ENCODE peak calls at places on chromosomes 3 and 15, in six cellular contexts. One of them, this sample, is unnamed.

GRCh38 chr3:155075200-155075599 is 4.9 kb upstream of the MME start:
- DNase-seq in sigmoid colon: no peak
- DNase-seq in heart left ventricle: no peak
- DNase-seq in GM23338: no peak
- DNase-seq in body of pancreas: no peak
- DNase-seq in mammary epithelial cell: no peak
- DNase-seq in this sample: no peak

GRCh38 chr3:106824856-106825255 is 552.4 kb upstream of the CCDC54 start:
- DNase-seq in sigmoid colon: no peak
- DNase-seq in heart left ventricle: no peak
- DNase-seq in GM23338: peak; percentile 61
- DNase-seq in body of pancreas: no peak
- DNase-seq in mammary epithelial cell: peak; percentile 49
- DNase-seq in this sample: no peak

GRCh38 chr15:59388670-59389069 is 16.0 kb upstream of the MYO1E start:
- DNase-seq in sigmoid colon: no peak
- DNase-seq in heart left ventricle: no peak
- DNase-seq in GM23338: no peak
- DNase-seq in body of pancreas: no peak
- DNase-seq in mammary epithelial cell: no peak
- DNase-seq in this sample: peak; percentile 37

GRCh38 chr3:123948449-123948848 is 12.6 kb downstream of the CCDC14 start:
- DNase-seq in sigmoid colon: no peak
- DNase-seq in heart left ventricle: no peak
- DNase-seq in GM23338: no peak
- DNase-seq in body of pancreas: no peak
- DNase-seq in mammary epithelial cell: no peak
- DNase-seq in this sample: no peak

GRCh38 chr3:69179740-69180372 is 57.5 kb upstream of the LMOD3 start:
- DNase-seq in sigmoid colon: no peak
- DNase-seq in heart left ventricle: no peak
- DNase-seq in GM23338: no peak
- DNase-seq in body of pancreas: no peak
- DNase-seq in mammary epithelial cell: no peak
- DNase-seq in this sample: no peak

GRCh38 chr3:139934557-139935070 is 371 bp upstream of the CLSTN2 start:
- DNase-seq in sigmoid colon: peak; percentile 73
- DNase-seq in heart left ventricle: peak; percentile 83
- DNase-seq in GM23338: peak; percentile 92
- DNase-seq in body of pancreas: peak; percentile 64
- DNase-seq in mammary epithelial cell: peak; percentile 14
- DNase-seq in this sample: peak; percentile 52

GRCh38 chr15:57306305-57306943 is 69.9 kb upstream of the CGNL1 start:
- DNase-seq in sigmoid colon: peak; percentile 89
- DNase-seq in heart left ventricle: peak; percentile 94
- DNase-seq in GM23338: peak; percentile 96
- DNase-seq in body of pancreas: peak; percentile 84
- DNase-seq in mammary epithelial cell: peak; percentile 42
- DNase-seq in this sample: peak; percentile 83

GRCh38 chr3:158539414-158540014 is 31.5 kb upstream of the MLF1 start:
- DNase-seq in sigmoid colon: no peak
- DNase-seq in heart left ventricle: no peak
- DNase-seq in GM23338: peak; percentile 82
- DNase-seq in body of pancreas: peak; percentile 36
- DNase-seq in mammary epithelial cell: peak; percentile 12
- DNase-seq in this sample: no peak

GRCh38 chr15:101807345-101807945 is 4.1 kb downstream of the OR4F6 start:
- DNase-seq in sigmoid colon: no peak
- DNase-seq in heart left ventricle: no peak
- DNase-seq in GM23338: no peak
- DNase-seq in body of pancreas: no peak
- DNase-seq in mammary epithelial cell: peak; percentile 84
- DNase-seq in this sample: no peak

GRCh38 chr15:71093089-71094024 is 21.9 kb upstream of the THSD4 start:
- DNase-seq in sigmoid colon: no peak
- DNase-seq in heart left ventricle: no peak
- DNase-seq in GM23338: no peak
- DNase-seq in body of pancreas: peak; percentile 55
- DNase-seq in mammary epithelial cell: peak; percentile 93
- DNase-seq in this sample: no peak

GRCh38 chr3:189158034-189158433 is 13.7 kb upstream of the TPRG1 start:
- DNase-seq in sigmoid colon: no peak
- DNase-seq in heart left ventricle: no peak
- DNase-seq in GM23338: no peak
- DNase-seq in body of pancreas: no peak
- DNase-seq in mammary epithelial cell: no peak
- DNase-seq in this sample: no peak

GRCh38 chr15:29631076-29632070 is 190.9 kb downstream of the TJP1 start:
- DNase-seq in sigmoid colon: no peak
- DNase-seq in heart left ventricle: no peak
- DNase-seq in GM23338: peak; percentile 8
- DNase-seq in body of pancreas: peak; percentile 92
- DNase-seq in mammary epithelial cell: no peak
- DNase-seq in this sample: no peak

GRCh38 chr3:46283851-46284450 is 41.7 kb downstream of the CCR3 start:
- DNase-seq in sigmoid colon: no peak
- DNase-seq in heart left ventricle: no peak
- DNase-seq in GM23338: no peak
- DNase-seq in body of pancreas: no peak
- DNase-seq in mammary epithelial cell: no peak
- DNase-seq in this sample: no peak

GRCh38 chr3:43998841-43999805 is 242.6 kb upstream of the TOPAZ1 start:
- DNase-seq in sigmoid colon: no peak
- DNase-seq in heart left ventricle: no peak
- DNase-seq in GM23338: peak; percentile 89
- DNase-seq in body of pancreas: no peak
- DNase-seq in mammary epithelial cell: peak; percentile 51
- DNase-seq in this sample: no peak

GRCh38 chr15:101684384-101684783 is 32.2 kb upstream of the TM2D3 start:
- DNase-seq in sigmoid colon: no peak
- DNase-seq in heart left ventricle: no peak
- DNase-seq in GM23338: no peak
- DNase-seq in body of pancreas: no peak
- DNase-seq in mammary epithelial cell: peak; percentile 94
- DNase-seq in this sample: no peak

GRCh38 chr3:159751754-159752153 is 236.9 kb upstream of the IL12A start:
- DNase-seq in sigmoid colon: no peak
- DNase-seq in heart left ventricle: no peak
- DNase-seq in GM23338: no peak
- DNase-seq in body of pancreas: no peak
- DNase-seq in mammary epithelial cell: peak; percentile 22
- DNase-seq in this sample: no peak

GRCh38 chr3:14391033-14391432 is 11.4 kb upstream of the SLC6A6 start:
- DNase-seq in sigmoid colon: peak; percentile 80
- DNase-seq in heart left ventricle: no peak
- DNase-seq in GM23338: no peak
- DNase-seq in body of pancreas: peak; percentile 68
- DNase-seq in mammary epithelial cell: peak; percentile 46
- DNase-seq in this sample: peak; percentile 55

GRCh38 chr3:50230833-50231125 is 5.2 kb upstream of the GNAI2 start:
- DNase-seq in sigmoid colon: no peak
- DNase-seq in heart left ventricle: no peak
- DNase-seq in GM23338: no peak
- DNase-seq in body of pancreas: no peak
- DNase-seq in mammary epithelial cell: no peak
- DNase-seq in this sample: no peak

GRCh38 chr3:108076564-108076963 is 14.3 kb downstream of the CD47 start:
- DNase-seq in sigmoid colon: no peak
- DNase-seq in heart left ventricle: no peak
- DNase-seq in GM23338: no peak
- DNase-seq in body of pancreas: no peak
- DNase-seq in mammary epithelial cell: no peak
- DNase-seq in this sample: no peak

GRCh38 chr3:182959474-182960350 is 20.6 kb downstream of the DCUN1D1 start:
- DNase-seq in sigmoid colon: no peak
- DNase-seq in heart left ventricle: no peak
- DNase-seq in GM23338: no peak
- DNase-seq in body of pancreas: no peak
- DNase-seq in mammary epithelial cell: no peak
- DNase-seq in this sample: no peak

GRCh38 chr3:150680562-150680961 is 23.2 kb downstream of the ERICH6 start:
- DNase-seq in sigmoid colon: no peak
- DNase-seq in heart left ventricle: no peak
- DNase-seq in GM23338: no peak
- DNase-seq in body of pancreas: no peak
- DNase-seq in mammary epithelial cell: no peak
- DNase-seq in this sample: no peak

GRCh38 chr15:65373163-65373651 is 4.6 kb downstream of the IGDCC3 start:
- DNase-seq in sigmoid colon: no peak
- DNase-seq in heart left ventricle: no peak
- DNase-seq in GM23338: no peak
- DNase-seq in body of pancreas: no peak
- DNase-seq in mammary epithelial cell: no peak
- DNase-seq in this sample: no peak

GRCh38 chr15:88791637-88792036 is 11.6 kb upstream of the ACAN start:
- DNase-seq in sigmoid colon: no peak
- DNase-seq in heart left ventricle: no peak
- DNase-seq in GM23338: no peak
- DNase-seq in body of pancreas: no peak
- DNase-seq in mammary epithelial cell: peak; percentile 93
- DNase-seq in this sample: no peak

GRCh38 chr3:58532794-58533220 is 4.2 kb downstream of the ACOX2 start:
- DNase-seq in sigmoid colon: peak; percentile 75
- DNase-seq in heart left ventricle: peak; percentile 87
- DNase-seq in GM23338: peak; percentile 81
- DNase-seq in body of pancreas: peak; percentile 74
- DNase-seq in mammary epithelial cell: peak; percentile 56
- DNase-seq in this sample: peak; percentile 51

GRCh38 chr15:62280625-62281024 is 115.5 kb upstream of the C2CD4B start:
- DNase-seq in sigmoid colon: no peak
- DNase-seq in heart left ventricle: no peak
- DNase-seq in GM23338: no peak
- DNase-seq in body of pancreas: peak; percentile 40
- DNase-seq in mammary epithelial cell: no peak
- DNase-seq in this sample: no peak

GRCh38 chr15:36409819-36410218 is 169.6 kb upstream of the CDIN1 start:
- DNase-seq in sigmoid colon: no peak
- DNase-seq in heart left ventricle: no peak
- DNase-seq in GM23338: no peak
- DNase-seq in body of pancreas: no peak
- DNase-seq in mammary epithelial cell: no peak
- DNase-seq in this sample: no peak

GRCh38 chr3:175479175-175479574 is 620.0 kb downstream of the NAALADL2 start:
- DNase-seq in sigmoid colon: no peak
- DNase-seq in heart left ventricle: no peak
- DNase-seq in GM23338: no peak
- DNase-seq in body of pancreas: no peak
- DNase-seq in mammary epithelial cell: no peak
- DNase-seq in this sample: no peak

GRCh38 chr15:73787621-73788020 is 34.5 kb upstream of the INSYN1 start:
- DNase-seq in sigmoid colon: no peak
- DNase-seq in heart left ventricle: no peak
- DNase-seq in GM23338: no peak
- DNase-seq in body of pancreas: no peak
- DNase-seq in mammary epithelial cell: no peak
- DNase-seq in this sample: no peak

GRCh38 chr15:51374131-51374530 is 32.7 kb downstream of the GLDN start:
- DNase-seq in sigmoid colon: no peak
- DNase-seq in heart left ventricle: no peak
- DNase-seq in GM23338: no peak
- DNase-seq in body of pancreas: no peak
- DNase-seq in mammary epithelial cell: no peak
- DNase-seq in this sample: no peak

GRCh38 chr15:82544431-82544830 is 4.2 kb upstream of the RPS17 start:
- DNase-seq in sigmoid colon: no peak
- DNase-seq in heart left ventricle: no peak
- DNase-seq in GM23338: no peak
- DNase-seq in body of pancreas: no peak
- DNase-seq in mammary epithelial cell: no peak
- DNase-seq in this sample: no peak
- H3K36me3 ChIP-seq in sigmoid colon: peaks cover 1% of the 10 kb centered on the region
- H3K36me3 ChIP-seq in heart left ventricle: no peaks in the 10 kb centered on the region
- H3K36me3 ChIP-seq in GM23338: peaks cover under 1% of the 10 kb centered on the region
- H3K36me3 ChIP-seq in body of pancreas: no peaks in the 10 kb centered on the region
- H3K36me3 ChIP-seq in mammary epithelial cell: no peaks in the 10 kb centered on the region
- H3K36me3 ChIP-seq in this sample: no peaks in the 10 kb centered on the region

DNA sequence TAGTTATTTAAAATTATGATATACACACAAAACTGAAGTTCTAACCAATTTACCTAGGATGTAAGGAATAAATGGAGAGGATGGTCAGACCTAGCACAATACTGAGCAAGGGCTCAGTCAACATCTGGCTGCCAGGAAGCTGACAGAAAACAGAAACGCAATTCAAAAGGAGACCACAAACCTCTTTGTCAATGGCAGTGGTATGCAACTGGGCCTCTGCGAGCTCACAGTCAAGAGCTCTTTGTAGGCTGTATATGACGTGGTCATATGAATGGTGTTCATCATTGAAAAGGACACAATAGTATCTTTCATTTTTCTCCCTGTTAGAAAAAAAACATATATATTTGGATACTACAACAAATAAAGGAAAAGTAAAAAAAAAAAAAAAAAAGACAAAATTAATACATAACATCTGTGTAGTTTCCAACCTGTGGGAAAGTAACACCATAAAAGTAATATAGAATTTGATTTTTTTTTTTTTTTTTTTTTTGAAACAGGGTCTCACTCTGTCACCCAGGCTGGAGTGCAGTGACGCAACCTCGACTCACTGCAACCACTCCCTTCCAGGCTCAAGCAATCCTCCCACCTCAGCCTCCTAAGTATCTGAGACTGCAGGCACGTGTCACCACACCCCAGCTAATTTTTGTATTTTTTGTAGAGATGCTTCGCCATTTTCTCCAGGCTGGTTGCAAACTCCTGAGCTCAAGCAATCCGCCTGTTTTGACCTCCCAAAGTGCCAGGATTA is 37.9 kb downstream of the UBR1 start:
- DNase-seq in sigmoid colon: no peak
- DNase-seq in heart left ventricle: no peak
- DNase-seq in GM23338: peak; percentile 32
- DNase-seq in body of pancreas: no peak
- DNase-seq in mammary epithelial cell: peak; percentile 90
- DNase-seq in this sample: no peak
- H3K36me3 ChIP-seq in sigmoid colon: no peaks in the 10 kb centered on the region
- H3K36me3 ChIP-seq in heart left ventricle: peaks cover 94% of the 10 kb centered on the region
- H3K36me3 ChIP-seq in GM23338: peaks cover 15% of the 10 kb centered on the region
- H3K36me3 ChIP-seq in body of pancreas: no peaks in the 10 kb centered on the region
- H3K36me3 ChIP-seq in mammary epithelial cell: peaks cover 29% of the 10 kb centered on the region
- H3K36me3 ChIP-seq in this sample: no peaks in the 10 kb centered on the region

GRCh38 chr15:90879730-90880366 is 4.5 kb upstream of the FES start:
- DNase-seq in sigmoid colon: no peak
- DNase-seq in heart left ventricle: peak; percentile 49
- DNase-seq in GM23338: no peak
- DNase-seq in body of pancreas: no peak
- DNase-seq in mammary epithelial cell: no peak
- DNase-seq in this sample: no peak
- H3K36me3 ChIP-seq in sigmoid colon: peaks cover 59% of the 10 kb centered on the region
- H3K36me3 ChIP-seq in heart left ventricle: peaks cover 72% of the 10 kb centered on the region
- H3K36me3 ChIP-seq in GM23338: no peaks in the 10 kb centered on the region
- H3K36me3 ChIP-seq in body of pancreas: peaks cover 14% of the 10 kb centered on the region
- H3K36me3 ChIP-seq in mammary epithelial cell: peaks cover 11% of the 10 kb centered on the region
- H3K36me3 ChIP-seq in this sample: no peaks in the 10 kb centered on the region

DNA sequence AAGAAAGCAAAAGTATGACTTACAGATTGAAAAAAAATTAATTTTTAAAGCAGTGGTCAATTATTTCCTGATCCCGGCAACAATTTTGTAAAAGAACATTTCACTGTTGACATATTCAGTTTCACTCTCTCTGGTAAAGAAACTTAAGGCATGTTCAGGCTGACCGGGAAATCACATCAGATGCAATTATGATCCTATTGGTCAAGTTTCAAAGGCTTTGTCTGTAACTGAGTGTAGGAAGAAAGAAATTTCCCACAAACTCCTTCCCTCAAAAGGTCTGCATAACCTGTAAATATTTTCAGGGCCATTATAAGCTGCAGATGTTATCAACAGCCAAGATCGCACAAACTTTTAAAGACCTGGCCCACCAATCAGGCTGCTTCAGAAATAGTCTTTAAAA is 205.4 kb upstream of the IGF1R start:
- DNase-seq in sigmoid colon: no peak
- DNase-seq in heart left ventricle: no peak
- DNase-seq in GM23338: no peak
- DNase-seq in body of pancreas: no peak
- DNase-seq in mammary epithelial cell: peak; percentile 18
- DNase-seq in this sample: no peak
- H3K36me3 ChIP-seq in sigmoid colon: no peaks in the 10 kb centered on the region
- H3K36me3 ChIP-seq in heart left ventricle: no peaks in the 10 kb centered on the region
- H3K36me3 ChIP-seq in GM23338: no peaks in the 10 kb centered on the region
- H3K36me3 ChIP-seq in body of pancreas: no peaks in the 10 kb centered on the region
- H3K36me3 ChIP-seq in mammary epithelial cell: no peaks in the 10 kb centered on the region
- H3K36me3 ChIP-seq in this sample: no peaks in the 10 kb centered on the region

This sample was measured in uterus.